ENCODE peak calls at places on chromosomes 3 and 15, in ten cellular contexts. One of them, this sample, is unnamed.

GRCh38 chr3:108103971-108104797 is 13.4 kb upstream of the CD47 start:
- DNase-seq in AG10803: no peak
- DNase-seq in naive thymus-derived CD4-positive, alpha-beta T cell: no peak
- DNase-seq in right atrium auricular region: no peak
- DNase-seq in aorta: no peak
- DNase-seq in Daoy: no peak
- DNase-seq in heart left ventricle: peak; percentile 60
- DNase-seq in naive B cell: no peak
- DNase-seq in amniotic stem cell: no peak
- DNase-seq in hepatocyte: no peak
- DNase-seq in this sample: no peak

GRCh38 chr3:117600666-117601065 is 891.1 kb downstream of the TUSC7 start:
- DNase-seq in AG10803: no peak
- DNase-seq in naive thymus-derived CD4-positive, alpha-beta T cell: no peak
- DNase-seq in right atrium auricular region: no peak
- DNase-seq in aorta: no peak
- DNase-seq in Daoy: peak; percentile 36
- DNase-seq in heart left ventricle: no peak
- DNase-seq in naive B cell: no peak
- DNase-seq in amniotic stem cell: no peak
- DNase-seq in hepatocyte: no peak
- DNase-seq in this sample: no peak

GRCh38 chr15:37109952-37110630 is 9.7 kb upstream of the MEIS2 start:
- DNase-seq in AG10803: no peak
- DNase-seq in naive thymus-derived CD4-positive, alpha-beta T cell: no peak
- DNase-seq in right atrium auricular region: peak; percentile 74
- DNase-seq in aorta: no peak
- DNase-seq in Daoy: peak; percentile 41
- DNase-seq in heart left ventricle: peak; percentile 46
- DNase-seq in naive B cell: no peak
- DNase-seq in amniotic stem cell: no peak
- DNase-seq in hepatocyte: no peak
- DNase-seq in this sample: no peak

GRCh38 chr3:33006081-33006480 is 54.6 kb downstream of the CCR4 start:
- DNase-seq in AG10803: no peak
- DNase-seq in naive thymus-derived CD4-positive, alpha-beta T cell: no peak
- DNase-seq in right atrium auricular region: no peak
- DNase-seq in aorta: no peak
- DNase-seq in Daoy: no peak
- DNase-seq in heart left ventricle: no peak
- DNase-seq in naive B cell: no peak
- DNase-seq in amniotic stem cell: no peak
- DNase-seq in hepatocyte: no peak
- DNase-seq in this sample: no peak

GRCh38 chr3:197476126-197476525 is 79.6 kb downstream of the BDH1 start:
- DNase-seq in AG10803: no peak
- DNase-seq in naive thymus-derived CD4-positive, alpha-beta T cell: no peak
- DNase-seq in right atrium auricular region: no peak
- DNase-seq in aorta: no peak
- DNase-seq in Daoy: no peak
- DNase-seq in heart left ventricle: no peak
- DNase-seq in naive B cell: no peak
- DNase-seq in amniotic stem cell: no peak
- DNase-seq in hepatocyte: no peak
- DNase-seq in this sample: peak; percentile 1

GRCh38 chr15:100807028-100807427 is 72.6 kb upstream of the ALDH1A3 start:
- DNase-seq in AG10803: no peak
- DNase-seq in naive thymus-derived CD4-positive, alpha-beta T cell: no peak
- DNase-seq in right atrium auricular region: no peak
- DNase-seq in aorta: no peak
- DNase-seq in Daoy: no peak
- DNase-seq in heart left ventricle: no peak
- DNase-seq in naive B cell: no peak
- DNase-seq in amniotic stem cell: no peak
- DNase-seq in hepatocyte: no peak
- DNase-seq in this sample: no peak

GRCh38 chr3:61858054-61858453 is 296.7 kb downstream of the PTPRG start:
- DNase-seq in AG10803: peak; percentile 51
- DNase-seq in naive thymus-derived CD4-positive, alpha-beta T cell: no peak
- DNase-seq in right atrium auricular region: no peak
- DNase-seq in aorta: no peak
- DNase-seq in Daoy: no peak
- DNase-seq in heart left ventricle: no peak
- DNase-seq in naive B cell: no peak
- DNase-seq in amniotic stem cell: no peak
- DNase-seq in hepatocyte: no peak
- DNase-seq in this sample: no peak

GRCh38 chr3:58366699-58367098 is 34.0 kb downstream of the PXK start:
- DNase-seq in AG10803: peak; percentile 29
- DNase-seq in naive thymus-derived CD4-positive, alpha-beta T cell: no peak
- DNase-seq in right atrium auricular region: no peak
- DNase-seq in aorta: no peak
- DNase-seq in Daoy: no peak
- DNase-seq in heart left ventricle: no peak
- DNase-seq in naive B cell: no peak
- DNase-seq in amniotic stem cell: no peak
- DNase-seq in hepatocyte: no peak
- DNase-seq in this sample: no peak

GRCh38 chr3:81565066-81565465 is 196.4 kb downstream of the GBE1 start:
- DNase-seq in AG10803: no peak
- DNase-seq in naive thymus-derived CD4-positive, alpha-beta T cell: no peak
- DNase-seq in right atrium auricular region: no peak
- DNase-seq in aorta: no peak
- DNase-seq in Daoy: no peak
- DNase-seq in heart left ventricle: no peak
- DNase-seq in naive B cell: no peak
- DNase-seq in amniotic stem cell: no peak
- DNase-seq in hepatocyte: no peak
- DNase-seq in this sample: no peak

GRCh38 chr3:99878005-99878404 is 60.3 kb downstream of the CMSS1 start:
- DNase-seq in AG10803: peak; percentile 79
- DNase-seq in naive thymus-derived CD4-positive, alpha-beta T cell: no peak
- DNase-seq in right atrium auricular region: no peak
- DNase-seq in aorta: no peak
- DNase-seq in Daoy: peak; percentile 85
- DNase-seq in heart left ventricle: no peak
- DNase-seq in naive B cell: no peak
- DNase-seq in amniotic stem cell: no peak
- DNase-seq in hepatocyte: peak; percentile 50
- DNase-seq in this sample: no peak

This sample was measured in mucosa of descending colon.